ENCODE peak calls at places on chromosomes 5 and 9, in six cellular contexts. A, L, D, E, H and Q are unnamed samples.

GRCh38 chr9:130344366-130344765 is 78.8 kb downstream of the HMCN2 start:
- DNase-seq in A (no peak), D (no peak), L (no peak), H (no peak), E (no peak), Q (no peak)

GRCh38 chr5:62341783-62342475 is 35.9 kb downstream of the KIF2A start:
- DNase-seq in D (no peak), L (no peak), E (no peak), H (no peak), A (no peak), Q (no peak)

GRCh38 chr9:749712-750111 is 91.8 kb upstream of the DMRT1 start:
- DNase-seq in L (no peak), D (no peak), H (no peak), E (no peak), A (no peak), Q (no peak)

GRCh38 chr9:81390802-81391456 is 298.4 kb downstream of the TLE1 start:
- DNase-seq in D (no peak), H (no peak), L (no peak), E (no peak), A (no peak), Q (no peak)

GRCh38 chr5:119071573-119071874 is 637 bp downstream of the DMXL1 start:
- DNase-seq in A (no peak), L (no peak), E (no peak), H (no peak), D (no peak), Q (no peak)

GRCh38 chr9:8706998-8707397 is 907.4 kb upstream of the DMAC1 start:
- DNase-seq in A (no peak), H (no peak), L (no peak), D (no peak), E (no peak), Q (no peak)

GRCh38 chr5:150391064-150391834 is 21.5 kb downstream of the CD74 start:
- DNase-seq in E (no peak), L (no peak), A (no peak), D (no peak), H (no peak), Q (peak)

GRCh38 chr5:109990723-109991359 is 301.1 kb downstream of the MAN2A1 start:
- DNase-seq in H (no peak), L (no peak), A (no peak), D (no peak), E (no peak), Q (no peak)

GRCh38 chr5:107456281-107456715 is 214.4 kb downstream of the EFNA5 start:
- DNase-seq in A (no peak), L (no peak), E (no peak), H (no peak), D (no peak), Q (no peak)

GRCh38 chr5:172113036-172113435 is 75.0 kb downstream of the STK10 start:
- DNase-seq in E (no peak), D (peak), H (no peak), L (peak), A (no peak), Q (no peak)

GRCh38 chr5:180644825-180645608 is 4.4 kb downstream of the FLT4 start:
- DNase-seq in E (no peak), H (no peak), A (no peak), L (no peak), D (no peak), Q (no peak)

GRCh38 chr5:52909192-52909591 is 80.0 kb upstream of the ITGA2 start:
- DNase-seq in L (no peak), A (no peak), E (no peak), H (no peak), D (no peak), Q (no peak)

GRCh38 chr5:123086376-123087055 is 2.5 kb upstream of the PRDM6 start:
- DNase-seq in A (no peak), D (no peak), L (no peak), E (no peak), H (no peak), Q (no peak)

GRCh38 chr9:73146113-73146815 is 5.4 kb upstream of the ANXA1 start:
- DNase-seq in D (no peak), A (no peak), E (no peak), H (no peak), L (no peak), Q (no peak)

GRCh38 chr5:128062172-128062746 is 21.3 kb upstream of the SLC12A2 start:
- DNase-seq in D (no peak), E (no peak), A (no peak), L (no peak), H (no peak), Q (no peak)

GRCh38 chr5:19928556-19929421 is 59.2 kb downstream of the CDH18 start:
- DNase-seq in L (no peak), E (no peak), A (peak), D (no peak), H (no peak), Q (no peak)

GRCh38 chr5:31106259-31106658 is 87.2 kb upstream of the CDH6 start:
- DNase-seq in L (no peak), A (no peak), E (no peak), D (no peak), H (no peak), Q (no peak)

GRCh38 chr5:147751156-147751830 is 31.2 kb downstream of the JAKMIP2 start:
- DNase-seq in D (no peak), A (no peak), H (peak), L (no peak), E (no peak), Q (no peak)

GRCh38 chr5:136192526-136193395 is at the start of gene SMIM32:
- DNase-seq in D (no peak), H (no peak), L (no peak), E (peak), A (no peak), Q (no peak)

GRCh38 chr9:137116728-137117127 is 2.2 kb upstream of the DPP7 start:
- DNase-seq in E (peak), L (no peak), D (no peak), H (no peak), A (no peak), Q (no peak)

GRCh38 chr5:32600057-32600622 is 14.8 kb downstream of the SUB1 start:
- DNase-seq in E (no peak), A (no peak), L (no peak), D (no peak), H (no peak), Q (no peak)